ENCODE peak calls at places on chromosomes 7 and 10, in four cellular contexts. H is neuronal stem cell; L is ovary; S is effector memory CD4-positive, alpha-beta T cell. N is an unnamed sample.

GRCh38 chr7:135723411-135723810 is 4.6 kb downstream of the SLC13A4 start:
- DNase-seq in H (no peak), L (no peak), S (no peak), N (no peak)

GRCh38 chr10:112332509-112333228 is 41.2 kb upstream of the ACSL5 start:
- DNase-seq in H (no peak), L (no peak), S (no peak), N (no peak)

GRCh38 chr10:34581871-34582532 is 233.1 kb downstream of the PARD3 start:
- DNase-seq in H (no peak), L (no peak), S (no peak), N (no peak)

GRCh38 chr10:122875843-122876492 is 3.4 kb downstream of the FAM24B start:
- DNase-seq in H (peak; percentile 36), L (no peak), S (no peak), N (no peak)

GRCh38 chr7:85719981-85720963 is 533.4 kb upstream of the SEMA3D start:
- DNase-seq in H (no peak), L (no peak), S (no peak), N (no peak)

GRCh38 chr7:139873593-139874374 is 44.7 kb downstream of the TBXAS1 start:
- DNase-seq in H (no peak), L (no peak), S (no peak), N (no peak)

GRCh38 chr7:101941481-101942383 is 124.3 kb downstream of the CUX1 start:
- DNase-seq in H (no peak), L (peak; percentile 54), S (no peak), N (no peak)

GRCh38 chr10:118635674-118636402 is 40.4 kb upstream of the PRLHR start:
- DNase-seq in H (no peak), L (no peak), S (no peak), N (no peak)

GRCh38 chr10:122462533-122463465 is 1.4 kb downstream of the HTRA1 start:
- DNase-seq in H (no peak), L (peak; percentile 70), S (no peak), N (no peak)

GRCh38 chr7:128842674-128843641 is 12.8 kb downstream of the FLNC start:
- DNase-seq in H (no peak), L (peak; percentile 12), S (no peak), N (no peak)

GRCh38 chr10:112000466-112000865 is 183.1 kb downstream of the GPAM start:
- DNase-seq in H (no peak), L (no peak), S (no peak), N (no peak)

GRCh38 chr7:99203092-99203491 is 4.8 kb downstream of the KPNA7 start:
- DNase-seq in H (no peak), L (no peak), S (no peak), N (no peak)

GRCh38 chr7:99975782-99976521 is at the start of gene AZGP1:
- DNase-seq in H (no peak), L (no peak), S (no peak), N (no peak)

GRCh38 chr10:70748801-70749573 is 36.2 kb downstream of the TBATA start:
- DNase-seq in H (no peak), L (no peak), S (no peak), N (no peak)

GRCh38 chr10:108167766-108168165 is 1003.3 kb upstream of the SORCS1 start:
- DNase-seq in H (no peak), L (no peak), S (no peak), N (no peak)

GRCh38 chr7:31874631-31875374 is 187.8 kb downstream of the PPP1R17 start:
- DNase-seq in H (no peak), L (no peak), S (no peak), N (no peak)

GRCh38 chr10:105149371-105149871 is 508.3 kb downstream of the SORCS3 start:
- DNase-seq in H (no peak), L (no peak), S (no peak), N (no peak)

GRCh38 chr7:95865716-95866371 is 93.5 kb downstream of the DYNC1I1 start:
- DNase-seq in H (peak; percentile 20), L (no peak), S (no peak), N (no peak)

GRCh38 chr10:123154943-123155505 is 822 bp downstream of the BUB3 start:
- DNase-seq in H (no peak), L (no peak), S (no peak), N (no peak)

GRCh38 chr10:124994573-124995473 is 52.9 kb downstream of the ZRANB1 start:
- DNase-seq in H (no peak), L (peak; percentile 29), S (no peak), N (no peak)

GRCh38 chr10:28790146-28790545 is 112.8 kb downstream of the BAMBI start:
- DNase-seq in H (no peak), L (no peak), S (no peak), N (no peak)

GRCh38 chr10:42962120-42962901 is 114.6 kb upstream of the RET start:
- DNase-seq in H (no peak), L (peak; percentile 6), S (no peak), N (no peak)

GRCh38 chr10:34996843-34997242 is 93.3 kb downstream of the CUL2 start:
- DNase-seq in H (no peak), L (no peak), S (no peak), N (no peak)

GRCh38 chr10:87818505-87819273 is 663 bp upstream of the ATAD1 start:
- DNase-seq in H (peak; percentile 17), L (peak; percentile 29), S (peak; percentile 25), N (peak; percentile 56)

GRCh38 chr10:94183666-94184264 is 179.0 kb downstream of the NOC3L start:
- DNase-seq in H (no peak), L (no peak), S (no peak), N (no peak)

GRCh38 chr7:2567663-2568238 is 9.0 kb downstream of the IQCE start:
- DNase-seq in H (no peak), L (peak; percentile 59), S (no peak), N (no peak)

GRCh38 chr10:107618461-107619093 is 454.1 kb upstream of the SORCS1 start:
- DNase-seq in H (no peak), L (no peak), S (no peak), N (no peak)

GRCh38 chr7:111196655-111197054 is 105.7 kb downstream of the LRRN3 start:
- DNase-seq in H (no peak), L (no peak), S (no peak), N (no peak)

GRCh38 chr7:101527844-101528667 is 101.0 kb downstream of the MYL10 start:
- DNase-seq in H (no peak), L (no peak), S (no peak), N (no peak)

GRCh38 chr10:26391701-26392695 is 46.1 kb upstream of the APBB1IP start:
- DNase-seq in H (no peak), L (no peak), S (no peak), N (no peak)

GRCh38 chr7:138125598-138126111 is 49.4 kb downstream of the AKR1D1 start:
- DNase-seq in H (no peak), L (no peak), S (no peak), N (no peak)

GRCh38 chr10:116891208-116891607 is 41.9 kb downstream of the ENO4 start:
- DNase-seq in H (no peak), L (peak; percentile 22), S (no peak), N (no peak)

DNA sequence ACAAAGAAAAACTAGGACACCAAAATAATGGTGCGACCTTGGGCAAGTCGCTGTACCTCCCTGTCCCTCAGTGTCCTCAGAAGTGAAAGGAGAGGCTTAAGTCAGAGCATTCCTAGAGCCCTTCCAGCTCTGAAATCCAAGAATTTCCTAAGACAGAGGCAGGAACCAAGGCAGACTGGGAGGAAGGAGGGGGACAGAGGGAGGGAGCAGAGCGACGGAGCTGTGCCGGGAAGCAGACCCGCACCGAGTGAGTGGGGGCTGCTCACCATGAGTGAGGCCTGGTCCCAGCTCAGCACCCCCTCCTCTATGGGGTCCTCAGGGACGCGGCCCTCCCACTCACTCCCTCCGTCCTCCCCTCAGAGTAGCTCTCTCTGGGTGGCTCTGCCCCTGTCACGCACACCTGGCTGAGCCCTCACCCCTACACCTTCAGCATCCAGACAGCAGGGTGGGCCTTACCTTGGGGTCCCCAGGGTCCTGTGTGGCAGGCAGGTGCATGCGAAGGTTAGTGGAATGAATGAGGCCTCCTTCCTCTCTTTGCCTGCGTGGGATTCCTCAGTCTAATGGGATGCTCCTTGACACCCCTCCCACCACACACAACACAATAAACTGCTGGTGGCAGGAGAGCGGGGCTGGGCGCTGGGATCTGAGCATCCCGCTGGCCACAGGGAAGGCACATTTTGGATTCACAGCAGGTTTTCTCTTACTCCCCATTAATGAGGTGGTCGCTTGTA is 4.6 kb upstream of the SMARCD3 start:
- DNase-seq in H (peak; percentile 27), L (no peak), S (no peak), N (no peak)
- H3K4me1 ChIP-seq in H (peaks cover 26% of the 10 kb centered on the region), L (peaks cover 22% of the 10 kb centered on the region), S (peaks cover 11% of the 10 kb centered on the region), N (peaks cover 25% of the 10 kb centered on the region)

GRCh38 chr7:4706384-4707032 is 24.4 kb downstream of the FOXK1 start:
- DNase-seq in H (no peak), L (no peak), S (no peak), N (no peak)

GRCh38 chr7:4703532-4703931 is 21.4 kb downstream of the FOXK1 start:
- DNase-seq in H (no peak), L (no peak), S (no peak), N (no peak)

GRCh38 chr7:4707980-4708411 is 25.9 kb downstream of the FOXK1 start:
- DNase-seq in H (peak; percentile 39), L (no peak), S (no peak), N (no peak)

GRCh38 chr7:4709187-4709586 is 27.1 kb downstream of the FOXK1 start:
- DNase-seq in H (no peak), L (no peak), S (no peak), N (no peak)

GRCh38 chr7:4707134-4707651 is 25.1 kb downstream of the FOXK1 start:
- DNase-seq in H (peak; percentile 43), L (no peak), S (no peak), N (no peak)
- H3K4me3 ChIP-seq in H (peak overlapping the region; percentile 57), L (no peak overlapping the region), S (no peak overlapping the region), N (no peak overlapping the region)

GRCh38 chr10:101018118-101018599 is 12.8 kb downstream of the PDZD7 start:
- DNase-seq in H (no peak), L (no peak), S (no peak), N (no peak)

GRCh38 chr10:101019440-101019703 is 11.6 kb downstream of the PDZD7 start:
- DNase-seq in H (no peak), L (no peak), S (no peak), N (no peak)

GRCh38 chr10:101016814-101017213 is 14.1 kb downstream of the PDZD7 start:
- DNase-seq in H (no peak), L (no peak), S (no peak), N (no peak)

GRCh38 chr10:101020427-101020826 is 10.5 kb downstream of the PDZD7 start:
- DNase-seq in H (no peak), L (peak; percentile 5), S (no peak), N (no peak)

GRCh38 chr10:101018600-101019439 is 12.1 kb downstream of the PDZD7 start:
- DNase-seq in H (no peak), L (peak; percentile 77), S (peak; percentile 32), N (peak; percentile 56)
- H3K4me1 ChIP-seq in H (peaks cover 7% of the 10 kb centered on the region), L (peaks cover 1% of the 10 kb centered on the region), S (peaks cover 3% of the 10 kb centered on the region), N (peaks cover 5% of the 10 kb centered on the region)

GRCh38 chr7:8125680-8126444 is 136.1 kb downstream of the ICA1 start:
- DNase-seq in H (no peak), L (no peak), S (peak; percentile 75), N (peak; percentile 81)
- H3K4me3 ChIP-seq in H (no peak overlapping the region), L (no peak overlapping the region), S (no peak overlapping the region), N (peak overlapping the region; percentile 41)

GRCh38 chr7:156616269-156617202 is 24.0 kb upstream of the RNF32 start:
- DNase-seq in H (no peak), L (no peak), S (no peak), N (no peak)
- H3K4me1 ChIP-seq in H (peaks cover 2% of the 10 kb centered on the region), L (no peaks in the 10 kb centered on the region), S (peaks cover 22% of the 10 kb centered on the region), N (no peaks in the 10 kb centered on the region)

GRCh38 chr7:70042533-70042932 is 444.3 kb downstream of the AUTS2 start:
- DNase-seq in H (no peak), L (no peak), S (no peak), N (no peak)
- H3K4me3 ChIP-seq in H (no peak overlapping the region), L (no peak overlapping the region), S (no peak overlapping the region), N (no peak overlapping the region)